ENCODE peak calls at places on chromosomes 4 and X, in five cellular contexts. C, R, A, E and O are unnamed samples.

GRCh38 chr4:38177035-38177791 is 217.0 kb downstream of the PTTG2 start:
- DNase-seq in C (no peak), R (peak), A (no peak), E (no peak), O (no peak)

GRCh38 chr4:98816386-98816785 is 112.5 kb downstream of the EIF4E start:
- DNase-seq in C (no peak), R (no peak), A (no peak), E (no peak), O (no peak)

GRCh38 chr4:158519226-158519625 is 2.5 kb upstream of the RXFP1 start:
- DNase-seq in C (no peak), R (no peak), A (no peak), E (no peak), O (no peak)

GRCh38 chr4:53917719-53918118 is 146.7 kb downstream of the CHIC2 start:
- DNase-seq in C (no peak), R (peak), A (no peak), E (no peak), O (no peak)

GRCh38 chr4:6390357-6390756 is 82.1 kb downstream of the PPP2R2C start:
- DNase-seq in C (no peak), R (no peak), A (no peak), E (peak), O (no peak)

GRCh38 chr4:114249561-114250356 is 270.3 kb upstream of the ARSJ start:
- DNase-seq in C (no peak), R (no peak), A (no peak), E (no peak), O (no peak)

GRCh38 chrX:95536661-95537060 is 1148.0 kb upstream of the DIAPH2 start:
- DNase-seq in C (no peak), R (no peak), A (no peak), E (no peak), O (no peak)

GRCh38 chr4:76772498-76773106 is 125.3 kb downstream of the SOWAHB start:
- DNase-seq in C (no peak), R (peak), A (no peak), E (peak), O (peak)

GRCh38 chrX:155745792-155746191 is 133.0 kb upstream of the TMLHE start:
- DNase-seq in C (no peak), R (peak), A (no peak), E (peak), O (no peak)

GRCh38 chr4:82833696-82834313 is 35.2 kb upstream of the SCD5 start:
- DNase-seq in C (no peak), R (peak), A (no peak), E (no peak), O (no peak)

GRCh38 chr4:111602848-111603247 is 542.4 kb upstream of the FAM241A start:
- DNase-seq in C (no peak), R (peak), A (no peak), E (no peak), O (no peak)

GRCh38 chr4:77022581-77023133 is 53.1 kb downstream of the CCNI start:
- DNase-seq in C (no peak), R (peak), A (peak), E (no peak), O (no peak)

GRCh38 chr4:163758032-163758431 is 263.5 kb downstream of the TMA16 start:
- DNase-seq in C (no peak), R (no peak), A (no peak), E (no peak), O (no peak)
- TF ChIP-seq RCOR1 in C (no peak), R (no peak), A (no peak), E (no peak), O (no peak)

DNA sequence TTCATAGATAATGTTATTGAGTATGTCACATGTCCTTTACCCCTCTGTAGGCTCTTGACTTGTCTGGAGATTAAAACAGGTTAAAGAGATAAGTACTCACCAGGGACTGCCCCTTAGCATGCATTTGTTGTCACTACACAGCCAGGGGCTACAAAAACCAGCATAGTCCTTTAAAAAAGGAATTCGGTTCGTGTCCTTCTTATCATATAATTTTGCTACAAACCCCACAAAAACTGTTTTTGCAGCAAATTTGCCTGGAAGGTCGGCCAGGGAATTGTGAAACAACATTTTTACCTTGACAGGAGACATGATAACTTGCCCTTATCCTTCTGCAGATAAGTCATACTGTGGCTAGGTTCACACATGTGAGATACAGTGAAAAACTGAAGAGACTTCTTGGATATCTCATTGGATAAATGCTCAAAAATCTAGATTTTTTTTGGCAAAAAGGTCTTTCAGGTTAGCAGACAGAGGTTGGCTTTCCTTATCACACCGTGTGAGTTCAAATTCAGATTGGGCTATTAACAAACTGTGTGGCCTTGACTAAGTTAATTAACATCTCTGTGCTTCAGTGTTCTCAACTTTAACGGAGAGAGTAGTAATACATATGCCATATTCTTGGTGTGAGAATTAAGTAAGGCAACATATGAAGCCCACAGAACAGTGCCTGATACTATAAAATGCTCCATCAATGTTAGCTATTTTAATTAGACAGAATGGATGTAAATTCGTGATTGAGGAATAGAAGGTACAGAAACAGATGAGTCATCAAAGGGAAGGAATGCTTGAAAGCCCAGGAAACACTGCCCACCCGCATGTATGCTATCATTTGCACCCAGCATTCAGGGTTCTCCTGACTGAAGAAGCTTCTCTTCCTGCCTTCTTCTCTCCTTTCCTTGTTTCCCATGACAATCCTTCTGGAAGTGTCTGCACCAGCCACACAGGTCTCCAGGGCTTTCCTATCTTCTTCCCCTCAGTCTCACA is 30.0 kb downstream of the FAM9C start:
- DNase-seq in C (no peak), R (no peak), A (no peak), E (peak), O (no peak)
- TF ChIP-seq RCOR1 in C (no peak), R (no peak), A (no peak), E (no peak), O (no peak)

DNA sequence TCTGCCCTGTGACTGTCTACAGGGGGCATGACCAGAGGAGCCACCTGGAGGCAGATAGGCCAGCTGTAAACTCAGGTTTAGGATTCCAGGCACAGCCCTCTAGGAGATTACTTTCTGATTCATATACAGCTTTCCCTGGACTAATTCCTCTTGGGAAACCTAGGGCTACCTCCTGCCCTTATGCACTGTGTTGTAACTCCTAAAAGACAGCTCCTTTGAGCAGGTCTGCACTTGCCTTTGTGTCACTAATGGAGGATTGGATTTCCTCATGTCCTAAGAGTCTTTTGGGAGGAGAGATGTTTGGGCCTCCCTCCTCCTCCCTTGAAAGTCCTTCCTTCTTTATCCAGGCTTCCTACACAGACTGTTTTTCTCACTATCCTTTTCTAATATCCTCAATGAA is 202.0 kb downstream of the PCDH19 start:
- DNase-seq in C (no peak), R (no peak), A (no peak), E (no peak), O (no peak)
- TF ChIP-seq RCOR1 in C (no peak), R (no peak), A (no peak), E (no peak), O (no peak)

DNA sequence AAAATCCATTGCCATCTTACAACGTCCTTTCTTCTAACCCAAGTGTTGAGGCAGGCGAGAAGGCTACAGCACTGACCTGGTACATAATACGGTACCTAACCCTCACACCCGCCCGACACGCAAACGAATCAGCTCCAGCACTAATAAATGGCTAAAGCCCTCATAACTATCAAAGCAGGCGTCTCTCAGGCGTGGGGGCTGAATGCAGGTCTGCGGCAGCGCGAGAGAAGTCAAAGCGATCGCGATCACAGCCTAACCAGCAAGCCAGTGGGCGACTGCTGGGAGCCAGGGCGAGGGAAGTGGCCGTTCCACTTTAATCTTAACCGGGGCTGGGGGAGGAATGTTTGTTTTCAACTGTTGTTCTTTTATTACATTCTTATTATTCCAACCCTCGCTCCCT is 1.5 kb downstream of the CDX4 start:
- DNase-seq in C (no peak), R (no peak), A (no peak), E (no peak), O (no peak)
- TF ChIP-seq RCOR1 in C (no peak), R (no peak), A (no peak), E (no peak), O (no peak)

DNA sequence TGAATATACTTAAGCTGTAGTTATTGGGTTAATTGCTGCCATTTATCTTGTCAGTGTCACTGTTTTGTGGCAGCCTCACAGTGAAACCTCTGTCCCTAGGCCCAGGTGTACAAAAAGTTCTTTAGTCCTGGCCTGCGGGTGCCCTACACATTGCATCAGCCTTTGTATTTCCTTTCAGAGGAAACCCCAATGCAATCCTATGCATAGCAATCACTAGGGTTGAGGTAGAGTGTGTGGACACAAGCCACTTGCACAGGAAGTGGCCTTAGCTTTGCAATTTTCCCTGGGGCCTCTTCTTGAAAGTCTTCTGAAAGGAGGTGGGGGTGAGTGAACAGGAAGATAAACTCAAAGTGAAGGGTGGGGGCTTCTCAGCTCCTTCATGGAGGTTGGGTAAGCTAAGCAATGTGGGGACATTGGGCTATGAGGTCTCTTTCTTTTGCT is 27.8 kb downstream of the VSIG4 start:
- DNase-seq in C (no peak), R (no peak), A (no peak), E (peak), O (peak)
- TF ChIP-seq RCOR1 in C (no peak), R (no peak), A (no peak), E (no peak), O (no peak)